ENCODE peak calls at places on chromosomes 7 and 10, in ten cellular contexts. One of them, this sample, is unnamed.

GRCh38 chr7:41274179-41274578 is 428.7 kb downstream of the INHBA start:
- DNase-seq in GM23338: no peak
- DNase-seq in DND-41: no peak
- DNase-seq in upper lobe of right lung: no peak
- DNase-seq in fibroblast of lung: no peak
- DNase-seq in uterus: no peak
- DNase-seq in BE2C: no peak
- DNase-seq in adrenal gland: no peak
- DNase-seq in hepatocyte: no peak
- DNase-seq in thoracic aorta: no peak
- DNase-seq in this sample: no peak

GRCh38 chr7:36823353-36823752 is 99.1 kb upstream of the AOAH start:
- DNase-seq in adrenal gland: no peak
- DNase-seq in BE2C: no peak
- DNase-seq in thoracic aorta: no peak
- DNase-seq in uterus: no peak
- DNase-seq in DND-41: no peak
- DNase-seq in fibroblast of lung: no peak
- DNase-seq in hepatocyte: no peak
- DNase-seq in upper lobe of right lung: no peak
- DNase-seq in GM23338: no peak
- DNase-seq in this sample: no peak

GRCh38 chr10:62437696-62438095 is 63.5 kb downstream of the ZNF365 start:
- DNase-seq in thoracic aorta: no peak
- DNase-seq in adrenal gland: no peak
- DNase-seq in fibroblast of lung: peak; percentile 91
- DNase-seq in upper lobe of right lung: no peak
- DNase-seq in BE2C: peak; percentile 12
- DNase-seq in DND-41: peak; percentile 14
- DNase-seq in GM23338: peak; percentile 80
- DNase-seq in hepatocyte: peak; percentile 78
- DNase-seq in uterus: no peak
- DNase-seq in this sample: no peak

GRCh38 chr7:39580150-39580874 is 14.1 kb downstream of the YAE1 start:
- DNase-seq in GM23338: peak; percentile 96
- DNase-seq in upper lobe of right lung: no peak
- DNase-seq in uterus: peak; percentile 84
- DNase-seq in hepatocyte: peak; percentile 95
- DNase-seq in DND-41: peak; percentile 79
- DNase-seq in thoracic aorta: peak; percentile 14
- DNase-seq in BE2C: peak; percentile 79
- DNase-seq in adrenal gland: peak; percentile 79
- DNase-seq in fibroblast of lung: peak; percentile 90
- DNase-seq in this sample: peak; percentile 44

GRCh38 chr7:157873664-157874063 is 536.9 kb downstream of the DNAJB6 start:
- DNase-seq in hepatocyte: no peak
- DNase-seq in thoracic aorta: no peak
- DNase-seq in DND-41: no peak
- DNase-seq in BE2C: no peak
- DNase-seq in fibroblast of lung: no peak
- DNase-seq in GM23338: no peak
- DNase-seq in uterus: no peak
- DNase-seq in upper lobe of right lung: peak; percentile 32
- DNase-seq in adrenal gland: no peak
- DNase-seq in this sample: no peak

GRCh38 chr10:52030051-52030867 is 283.8 kb upstream of the DKK1 start:
- DNase-seq in BE2C: no peak
- DNase-seq in fibroblast of lung: no peak
- DNase-seq in thoracic aorta: no peak
- DNase-seq in upper lobe of right lung: no peak
- DNase-seq in adrenal gland: no peak
- DNase-seq in hepatocyte: no peak
- DNase-seq in DND-41: no peak
- DNase-seq in uterus: no peak
- DNase-seq in GM23338: peak; percentile 35
- DNase-seq in this sample: no peak

GRCh38 chr10:102669206-102670064 is 25.2 kb downstream of the TRIM8 start:
- DNase-seq in adrenal gland: peak; percentile 61
- DNase-seq in hepatocyte: peak; percentile 61
- DNase-seq in GM23338: peak; percentile 57
- DNase-seq in BE2C: peak; percentile 51
- DNase-seq in thoracic aorta: peak; percentile 34
- DNase-seq in DND-41: peak; percentile 33
- DNase-seq in fibroblast of lung: peak; percentile 50
- DNase-seq in upper lobe of right lung: peak; percentile 86
- DNase-seq in uterus: no peak
- DNase-seq in this sample: no peak

GRCh38 chr7:103343758-103344452 is 662 bp downstream of the DNAJC2 start:
- DNase-seq in uterus: no peak
- DNase-seq in upper lobe of right lung: no peak
- DNase-seq in fibroblast of lung: peak; percentile 37
- DNase-seq in hepatocyte: peak; percentile 42
- DNase-seq in DND-41: peak; percentile 43
- DNase-seq in thoracic aorta: no peak
- DNase-seq in GM23338: peak; percentile 55
- DNase-seq in adrenal gland: peak; percentile 31
- DNase-seq in BE2C: peak; percentile 7
- DNase-seq in this sample: peak; percentile 51

GRCh38 chr7:25545125-25546008 is 317.1 kb upstream of the NPVF start:
- DNase-seq in GM23338: peak; percentile 9
- DNase-seq in uterus: peak; percentile 56
- DNase-seq in adrenal gland: peak; percentile 32
- DNase-seq in thoracic aorta: no peak
- DNase-seq in BE2C: no peak
- DNase-seq in fibroblast of lung: no peak
- DNase-seq in hepatocyte: no peak
- DNase-seq in DND-41: no peak
- DNase-seq in upper lobe of right lung: no peak
- DNase-seq in this sample: no peak

GRCh38 chr10:69409968-69410367 is 6.8 kb downstream of the TACR2 start:
- DNase-seq in uterus: peak; percentile 60
- DNase-seq in DND-41: peak; percentile 20
- DNase-seq in upper lobe of right lung: no peak
- DNase-seq in BE2C: no peak
- DNase-seq in adrenal gland: peak; percentile 50
- DNase-seq in hepatocyte: no peak
- DNase-seq in fibroblast of lung: no peak
- DNase-seq in GM23338: no peak
- DNase-seq in thoracic aorta: no peak
- DNase-seq in this sample: no peak

GRCh38 chr10:118907051-118907450 is 122.5 kb upstream of the NANOS1 start:
- DNase-seq in GM23338: no peak
- DNase-seq in adrenal gland: no peak
- DNase-seq in upper lobe of right lung: no peak
- DNase-seq in hepatocyte: no peak
- DNase-seq in BE2C: no peak
- DNase-seq in DND-41: no peak
- DNase-seq in fibroblast of lung: no peak
- DNase-seq in uterus: no peak
- DNase-seq in thoracic aorta: no peak
- DNase-seq in this sample: no peak

GRCh38 chr7:1531979-1532455 is 1.5 kb downstream of the MAFK start:
- DNase-seq in hepatocyte: peak; percentile 60
- DNase-seq in fibroblast of lung: no peak
- DNase-seq in GM23338: no peak
- DNase-seq in BE2C: no peak
- DNase-seq in adrenal gland: no peak
- DNase-seq in DND-41: no peak
- DNase-seq in uterus: no peak
- DNase-seq in thoracic aorta: no peak
- DNase-seq in upper lobe of right lung: no peak
- DNase-seq in this sample: no peak

GRCh38 chr10:498760-499435 is 190.6 kb downstream of the DIP2C start:
- DNase-seq in adrenal gland: no peak
- DNase-seq in fibroblast of lung: no peak
- DNase-seq in DND-41: no peak
- DNase-seq in hepatocyte: no peak
- DNase-seq in upper lobe of right lung: peak; percentile 53
- DNase-seq in uterus: no peak
- DNase-seq in thoracic aorta: no peak
- DNase-seq in BE2C: no peak
- DNase-seq in GM23338: no peak
- DNase-seq in this sample: no peak

DNA sequence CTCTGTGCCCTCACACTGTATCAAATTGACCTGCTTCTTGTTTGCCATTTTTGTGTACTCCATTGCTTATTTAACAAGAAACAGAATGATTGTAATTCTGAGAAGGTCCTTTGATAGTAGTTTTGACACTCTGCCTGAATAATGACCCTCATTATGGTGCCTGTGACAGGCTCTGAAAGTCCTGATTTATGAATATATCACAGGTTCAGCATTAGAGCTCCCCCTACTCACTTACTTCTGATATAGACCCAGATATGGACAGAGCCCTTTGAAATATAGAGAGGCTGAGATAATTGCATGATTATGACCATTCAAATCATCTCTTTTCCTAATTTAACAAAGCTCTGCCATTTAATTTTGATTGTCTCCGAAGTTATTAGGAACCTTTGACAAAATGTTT is 465.3 kb downstream of the MDFIC start:
- DNase-seq in GM23338: no peak
- DNase-seq in thoracic aorta: no peak
- DNase-seq in hepatocyte: no peak
- DNase-seq in fibroblast of lung: no peak
- DNase-seq in adrenal gland: no peak
- DNase-seq in uterus: no peak
- DNase-seq in upper lobe of right lung: no peak
- DNase-seq in BE2C: no peak
- DNase-seq in DND-41: no peak
- DNase-seq in this sample: no peak
- TF ChIP-seq CTCF in GM23338: no peak
- TF ChIP-seq CTCF in thoracic aorta: no peak
- TF ChIP-seq CTCF in hepatocyte: no peak
- TF ChIP-seq CTCF in fibroblast of lung: no peak
- TF ChIP-seq CTCF in adrenal gland: no peak
- TF ChIP-seq CTCF in uterus: no peak
- TF ChIP-seq CTCF in upper lobe of right lung: no peak
- TF ChIP-seq CTCF in BE2C: no peak
- TF ChIP-seq CTCF in DND-41: no peak
- TF ChIP-seq CTCF in this sample: no peak

DNA sequence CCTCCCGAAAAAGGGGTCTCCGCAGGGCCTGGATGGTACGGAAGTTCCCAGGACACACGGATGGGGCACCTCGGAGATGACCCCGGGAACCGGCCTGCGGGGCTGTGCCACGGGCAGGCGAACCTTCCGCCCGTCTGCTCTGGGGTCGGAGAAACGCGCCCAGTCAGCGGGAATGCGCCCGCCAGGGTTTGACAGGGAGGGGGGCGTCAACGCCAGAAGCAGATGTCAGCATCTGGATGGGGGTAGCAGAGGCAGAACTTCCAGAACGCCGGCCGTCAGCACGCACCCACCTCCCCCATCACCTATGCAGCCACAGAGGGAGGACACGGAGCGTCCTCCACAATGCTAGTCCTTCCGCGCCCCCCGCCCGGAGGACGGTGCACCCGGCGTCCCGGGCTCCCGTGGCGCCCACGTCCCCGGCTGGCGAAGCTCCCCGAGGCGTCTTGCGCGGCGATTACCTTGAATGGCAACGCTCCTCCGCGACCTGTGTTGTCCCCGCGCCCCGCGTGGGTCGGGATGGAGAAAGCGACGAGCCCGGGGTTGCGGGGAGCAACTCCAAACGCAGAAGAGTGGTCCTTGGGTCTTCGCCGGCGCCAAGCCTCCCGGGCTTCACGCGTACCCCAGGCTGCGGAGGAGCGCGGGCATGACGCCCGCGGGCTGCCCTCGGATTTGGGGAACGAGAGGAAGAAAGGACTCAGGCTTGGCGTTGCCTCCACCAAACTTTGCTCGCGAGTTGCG is 571 bp downstream of the FGFR2 start:
- DNase-seq in uterus: peak; percentile 42
- DNase-seq in thoracic aorta: no peak
- DNase-seq in BE2C: peak; percentile 16
- DNase-seq in adrenal gland: peak; percentile 48
- DNase-seq in upper lobe of right lung: no peak
- DNase-seq in GM23338: peak; percentile 51
- DNase-seq in hepatocyte: peak; percentile 39
- DNase-seq in DND-41: no peak
- DNase-seq in fibroblast of lung: no peak
- DNase-seq in this sample: no peak
- H3K4me3 ChIP-seq in uterus: peak overlapping the region; percentile 68
- H3K4me3 ChIP-seq in thoracic aorta: peak overlapping the region; percentile 73
- H3K4me3 ChIP-seq in BE2C: peak overlapping the region; percentile 55
- H3K4me3 ChIP-seq in adrenal gland: peak overlapping the region; percentile 23
- H3K4me3 ChIP-seq in upper lobe of right lung: peak overlapping the region; percentile 58
- H3K4me3 ChIP-seq in GM23338: peak overlapping the region; percentile 82
- H3K4me3 ChIP-seq in hepatocyte: peak overlapping the region; percentile 98
- H3K4me3 ChIP-seq in DND-41: no peak overlapping the region
- H3K4me3 ChIP-seq in fibroblast of lung: no peak overlapping the region
- H3K4me3 ChIP-seq in this sample: no peak overlapping the region

DNA sequence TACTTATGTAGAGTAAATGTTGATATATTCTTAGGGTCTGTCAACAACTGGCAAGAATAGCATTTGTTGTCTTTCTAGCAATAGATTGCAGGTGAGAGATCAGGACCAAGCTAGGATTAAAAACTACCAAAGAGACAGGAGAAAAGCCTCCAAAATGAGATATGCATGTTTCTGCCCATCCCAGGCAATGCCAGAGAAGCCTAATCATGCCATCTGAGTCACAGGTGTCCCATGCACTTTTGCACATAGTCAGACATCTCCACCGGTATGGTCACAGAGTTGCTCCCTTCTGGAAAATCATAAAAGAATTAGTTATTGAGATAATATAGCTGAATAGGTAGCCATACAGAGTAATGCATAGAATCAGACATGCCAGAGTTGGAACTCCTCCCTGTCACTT is 50.6 kb downstream of the PDK4 start:
- DNase-seq in BE2C: no peak
- DNase-seq in uterus: no peak
- DNase-seq in DND-41: no peak
- DNase-seq in thoracic aorta: no peak
- DNase-seq in fibroblast of lung: no peak
- DNase-seq in upper lobe of right lung: no peak
- DNase-seq in adrenal gland: no peak
- DNase-seq in GM23338: no peak
- DNase-seq in hepatocyte: no peak
- DNase-seq in this sample: no peak
- H3K4me1 ChIP-seq in BE2C: no peaks in the 10 kb centered on the region
- H3K4me1 ChIP-seq in uterus: peaks cover 10% of the 10 kb centered on the region
- H3K4me1 ChIP-seq in DND-41: no peaks in the 10 kb centered on the region
- H3K4me1 ChIP-seq in thoracic aorta: peaks cover 59% of the 10 kb centered on the region
- H3K4me1 ChIP-seq in fibroblast of lung: peaks cover 7% of the 10 kb centered on the region
- H3K4me1 ChIP-seq in upper lobe of right lung: peaks cover 49% of the 10 kb centered on the region
- H3K4me1 ChIP-seq in adrenal gland: peaks cover 48% of the 10 kb centered on the region
- H3K4me1 ChIP-seq in GM23338: no peaks in the 10 kb centered on the region
- H3K4me1 ChIP-seq in hepatocyte: peaks cover 33% of the 10 kb centered on the region
- H3K4me1 ChIP-seq in this sample: no peaks in the 10 kb centered on the region

GRCh38 chr7:82736633-82737032 is 293.1 kb upstream of the CACNA2D1 start:
- DNase-seq in DND-41: no peak
- DNase-seq in fibroblast of lung: no peak
- DNase-seq in thoracic aorta: no peak
- DNase-seq in uterus: no peak
- DNase-seq in GM23338: no peak
- DNase-seq in BE2C: no peak
- DNase-seq in upper lobe of right lung: no peak
- DNase-seq in hepatocyte: no peak
- DNase-seq in adrenal gland: no peak
- DNase-seq in this sample: no peak

GRCh38 chr7:82729172-82730030 is 285.8 kb upstream of the CACNA2D1 start:
- DNase-seq in GM23338: peak; percentile 75
- DNase-seq in hepatocyte: peak; percentile 61
- DNase-seq in BE2C: peak; percentile 62
- DNase-seq in adrenal gland: no peak
- DNase-seq in DND-41: peak; percentile 8
- DNase-seq in thoracic aorta: no peak
- DNase-seq in uterus: no peak
- DNase-seq in fibroblast of lung: peak; percentile 39
- DNase-seq in upper lobe of right lung: no peak
- DNase-seq in this sample: no peak

GRCh38 chr7:82732677-82733076 is 289.1 kb upstream of the CACNA2D1 start:
- DNase-seq in GM23338: no peak
- DNase-seq in BE2C: no peak
- DNase-seq in upper lobe of right lung: no peak
- DNase-seq in adrenal gland: no peak
- DNase-seq in hepatocyte: no peak
- DNase-seq in uterus: no peak
- DNase-seq in thoracic aorta: no peak
- DNase-seq in DND-41: no peak
- DNase-seq in fibroblast of lung: no peak
- DNase-seq in this sample: no peak
- TF ChIP-seq CTCF in GM23338: no peak
- TF ChIP-seq CTCF in BE2C: no peak
- TF ChIP-seq CTCF in upper lobe of right lung: no peak
- TF ChIP-seq CTCF in adrenal gland: no peak
- TF ChIP-seq CTCF in hepatocyte: no peak
- TF ChIP-seq CTCF in uterus: no peak
- TF ChIP-seq CTCF in thoracic aorta: no peak
- TF ChIP-seq CTCF in DND-41: no peak
- TF ChIP-seq CTCF in fibroblast of lung: no peak
- TF ChIP-seq CTCF in this sample: no peak